ENCODE peak calls at places on chromosomes 11 and 22, in ten cellular contexts. C is pancreas; U is lung; Z is psoas muscle; L is CD4-positive, alpha-beta memory T cell; D is dorsolateral prefrontal cortex; N is iPS DF 6.9; Q is stimulated activated CD8-positive, alpha-beta memory T cell treated with anti-CD3 and anti-CD28 coated beads, Interleukin-4, amount 100 ng/mL, for 48 hours; P is cardiac fibroblast; V is activated CD4-positive, alpha-beta T cell treated with anti-CD3 and anti-CD28 coated beads, Interleukin-2, amount 50 U/mL, for 4 hours. K is an unnamed sample.

GRCh38 chr11:29251738-29252137 is 765.1 kb downstream of the KCNA4 start:
- DNase-seq in C (no peak), U (no peak), Z (no peak), L (no peak), D (no peak), N (no peak), Q (no peak), P (no peak), V (no peak), K (no peak)

GRCh38 chr11:12642040-12642439 is 32.2 kb upstream of the TEAD1 start:
- DNase-seq in C (no peak), U (no peak), Z (no peak), L (no peak), D (no peak), N (no peak), Q (no peak), P (peak; percentile 46), V (no peak), K (no peak)

GRCh38 chr11:111195192-111195591 is 50.3 kb upstream of the POU2AF2 start:
- DNase-seq in C (no peak), U (no peak), Z (no peak), L (no peak), D (no peak), N (no peak), Q (no peak), P (no peak), V (no peak), K (no peak)

GRCh38 chr11:23688835-23689234 is 808.0 kb upstream of the LUZP2 start:
- DNase-seq in C (no peak), U (no peak), Z (no peak), L (no peak), D (no peak), N (no peak), Q (no peak), P (peak; percentile 41), V (no peak), K (no peak)

GRCh38 chr22:20619042-20619892 is 111.9 kb downstream of the MED15 start:
- DNase-seq in C (no peak), U (no peak), Z (no peak), L (no peak), D (no peak), N (no peak), Q (no peak), P (no peak), V (no peak), K (no peak)

GRCh38 chr11:76777325-76777724 is 5.8 kb upstream of the TSKU start:
- DNase-seq in C (no peak), U (no peak), Z (no peak), L (no peak), D (no peak), N (no peak), Q (no peak), P (no peak), V (no peak), K (no peak)

GRCh38 chr11:64001552-64002427 is 15.6 kb downstream of the OTUB1 start:
- DNase-seq in C (no peak), U (no peak), Z (no peak), L (no peak), D (no peak), N (no peak), Q (no peak), P (peak; percentile 34), V (no peak), K (no peak)

GRCh38 chr11:123231263-123231662 is 36.2 kb upstream of the CLMP start:
- DNase-seq in C (no peak), U (no peak), Z (no peak), L (no peak), D (no peak), N (no peak), Q (no peak), P (peak; percentile 60), V (no peak), K (no peak)

GRCh38 chr22:39332441-39333064 is 13.1 kb upstream of the RPL3 start:
- DNase-seq in C (peak; percentile 65), U (no peak), Z (no peak), L (no peak), D (no peak), N (no peak), Q (no peak), P (no peak), V (no peak), K (no peak)

GRCh38 chr11:84854498-84854880 is 772.7 kb downstream of the DLG2 start:
- DNase-seq in C (no peak), U (no peak), Z (no peak), L (no peak), D (no peak), N (no peak), Q (no peak), P (no peak), V (no peak), K (no peak)

GRCh38 chr22:32994046-32994827 is 63.9 kb downstream of the SYN3 start:
- DNase-seq in C (no peak), U (no peak), Z (peak; percentile 21), L (no peak), D (peak; percentile 53), N (no peak), Q (no peak), P (no peak), V (no peak), K (no peak)

GRCh38 chr11:67698247-67698646 is 23.8 kb upstream of the ALDH3B2 start:
- DNase-seq in C (no peak), U (no peak), Z (no peak), L (no peak), D (no peak), N (no peak), Q (peak; percentile 30), P (peak; percentile 12), V (no peak), K (peak; percentile 27)

GRCh38 chr11:114326776-114327175 is 30.6 kb downstream of the NNMT start:
- DNase-seq in C (no peak), U (no peak), Z (no peak), L (no peak), D (no peak), N (no peak), Q (no peak), P (no peak), V (no peak), K (no peak)

GRCh38 chr11:69442012-69442806 is 39.3 kb upstream of the LINC01488 start:
- DNase-seq in C (no peak), U (no peak), Z (no peak), L (no peak), D (no peak), N (no peak), Q (no peak), P (peak; percentile 34), V (no peak), K (no peak)

GRCh38 chr11:10762913-10763421 is 11.9 kb downstream of the CTR9 start:
- DNase-seq in C (no peak), U (no peak), Z (no peak), L (no peak), D (no peak), N (no peak), Q (no peak), P (no peak), V (no peak), K (no peak)

GRCh38 chr11:134612416-134613030 is 200.5 kb upstream of the B3GAT1 start:
- DNase-seq in C (no peak), U (no peak), Z (no peak), L (no peak), D (no peak), N (no peak), Q (no peak), P (no peak), V (no peak), K (no peak)

GRCh38 chr22:22692707-22693530 is 48.5 kb downstream of the GGTLC2 start:
- DNase-seq in C (peak; percentile 79), U (peak; percentile 73), Z (no peak), L (peak; percentile 61), D (no peak), N (no peak), Q (peak; percentile 81), P (peak; percentile 79), V (peak; percentile 65), K (peak; percentile 88)

GRCh38 chr22:50302041-50302541 is 5.4 kb downstream of the PLXNB2 start:
- DNase-seq in C (no peak), U (no peak), Z (peak; percentile 46), L (no peak), D (no peak), N (no peak), Q (no peak), P (no peak), V (no peak), K (no peak)

GRCh38 chr22:39698106-39698505 is 127.6 kb downstream of the CACNA1I start:
- DNase-seq in C (no peak), U (no peak), Z (no peak), L (no peak), D (no peak), N (no peak), Q (no peak), P (no peak), V (no peak), K (no peak)

GRCh38 chr22:49331223-49331815 is 496.4 kb downstream of the BRD1 start:
- DNase-seq in C (no peak), U (peak; percentile 11), Z (no peak), L (no peak), D (no peak), N (no peak), Q (peak; percentile 13), P (no peak), V (no peak), K (no peak)

GRCh38 chr11:33329705-33330329 is 72.6 kb downstream of the HIPK3 start:
- DNase-seq in C (peak; percentile 16), U (no peak), Z (no peak), L (peak; percentile 49), D (no peak), N (peak; percentile 20), Q (peak; percentile 42), P (peak; percentile 83), V (peak; percentile 27), K (peak; percentile 60)

GRCh38 chr11:48012051-48012391 is 31.7 kb downstream of the PTPRJ start:
- DNase-seq in C (no peak), U (no peak), Z (no peak), L (peak; percentile 67), D (no peak), N (no peak), Q (peak; percentile 78), P (no peak), V (no peak), K (no peak)

GRCh38 chr11:33475999-33476398 is 218.8 kb downstream of the HIPK3 start:
- DNase-seq in C (peak; percentile 20), U (no peak), Z (no peak), L (no peak), D (no peak), N (no peak), Q (no peak), P (peak; percentile 74), V (no peak), K (no peak)

GRCh38 chr11:96317985-96318384 is 25.0 kb downstream of the MAML2 start:
- DNase-seq in C (no peak), U (no peak), Z (no peak), L (no peak), D (no peak), N (no peak), Q (no peak), P (no peak), V (no peak), K (no peak)

GRCh38 chr22:17266261-17266971 is 47.2 kb upstream of the ADA2 start:
- DNase-seq in C (no peak), U (no peak), Z (no peak), L (peak; percentile 24), D (no peak), N (no peak), Q (no peak), P (no peak), V (no peak), K (no peak)

GRCh38 chr22:20771918-20772625 is 1.8 kb upstream of the SERPIND1 start:
- DNase-seq in C (no peak), U (no peak), Z (no peak), L (no peak), D (no peak), N (no peak), Q (no peak), P (no peak), V (no peak), K (no peak)

GRCh38 chr22:26606611-26607010 is 11.2 kb downstream of the CRYBB1 start:
- DNase-seq in C (no peak), U (no peak), Z (no peak), L (no peak), D (no peak), N (no peak), Q (no peak), P (peak; percentile 83), V (no peak), K (peak; percentile 27)

GRCh38 chr11:6402061-6402470 is 11.8 kb downstream of the SMPD1 start:
- DNase-seq in C (no peak), U (no peak), Z (no peak), L (no peak), D (no peak), N (no peak), Q (peak; percentile 51), P (no peak), V (no peak), K (no peak)

K was measured in ACHN.